ENCODE peak calls at places on chromosomes 13 and 19, in five cellular contexts. K is mesendoderm, O is AG04450, E is uterus, Z is psoas muscle. I is an unnamed sample.

GRCh38 chr19:13872695-13873389 is 4.1 kb upstream of the NANOS3 start:
- DNase-seq in K (peak; percentile 89), E (no peak), O (no peak), Z (no peak), I (peak; percentile 65)

GRCh38 chr13:49495783-49496762 is at the start of gene PHF11:
- DNase-seq in Z (peak; percentile 82), O (no peak), E (peak; percentile 74), K (peak; percentile 84), I (peak; percentile 86)

GRCh38 chr13:45542391-45542790 is 73.1 kb downstream of the ERICH6B start:
- DNase-seq in E (no peak), Z (no peak), K (no peak), O (no peak), I (no peak)

GRCh38 chr13:45178349-45179142 is 22.3 kb downstream of the KCTD4 start:
- DNase-seq in Z (no peak), E (no peak), O (peak; percentile 72), K (no peak), I (peak; percentile 48)

GRCh38 chr13:43730642-43731041 is 56.1 kb downstream of the ENOX1 start:
- DNase-seq in K (no peak), Z (no peak), O (peak; percentile 46), E (no peak), I (peak; percentile 5)

GRCh38 chr13:39803156-39803555 is 147.7 kb downstream of the COG6 start:
- DNase-seq in K (peak; percentile 60), Z (no peak), O (no peak), E (no peak), I (no peak)

GRCh38 chr13:109241160-109241559 is 545.2 kb downstream of the IRS2 start:
- DNase-seq in O (no peak), Z (no peak), K (no peak), E (no peak), I (no peak)

GRCh38 chr13:104875008-104875762 is 1660.3 kb downstream of the EFNB2 start:
- DNase-seq in O (no peak), Z (no peak), E (no peak), K (peak; percentile 31), I (no peak)

GRCh38 chr19:37309834-37310575 is 60.9 kb upstream of the ZNF527 start:
- DNase-seq in E (no peak), O (no peak), K (peak; percentile 45), Z (no peak), I (peak; percentile 25)

GRCh38 chr19:42524943-42525342 is 3.3 kb downstream of the CEACAM1 start:
- DNase-seq in E (no peak), Z (no peak), K (no peak), O (no peak), I (no peak)

GRCh38 chr19:42532881-42533280 is 4.6 kb upstream of the CEACAM1 start:
- DNase-seq in K (no peak), Z (no peak), O (no peak), E (no peak), I (no peak)

GRCh38 chr19:42531313-42531712 is 3.0 kb upstream of the CEACAM1 start:
- DNase-seq in K (no peak), Z (no peak), O (no peak), E (no peak), I (no peak)

GRCh38 chr19:42529248-42529764 is 1.0 kb upstream of the CEACAM1 start:
- DNase-seq in O (no peak), E (peak; percentile 37), K (peak; percentile 82), Z (peak; percentile 38), I (peak; percentile 78)

DNA sequence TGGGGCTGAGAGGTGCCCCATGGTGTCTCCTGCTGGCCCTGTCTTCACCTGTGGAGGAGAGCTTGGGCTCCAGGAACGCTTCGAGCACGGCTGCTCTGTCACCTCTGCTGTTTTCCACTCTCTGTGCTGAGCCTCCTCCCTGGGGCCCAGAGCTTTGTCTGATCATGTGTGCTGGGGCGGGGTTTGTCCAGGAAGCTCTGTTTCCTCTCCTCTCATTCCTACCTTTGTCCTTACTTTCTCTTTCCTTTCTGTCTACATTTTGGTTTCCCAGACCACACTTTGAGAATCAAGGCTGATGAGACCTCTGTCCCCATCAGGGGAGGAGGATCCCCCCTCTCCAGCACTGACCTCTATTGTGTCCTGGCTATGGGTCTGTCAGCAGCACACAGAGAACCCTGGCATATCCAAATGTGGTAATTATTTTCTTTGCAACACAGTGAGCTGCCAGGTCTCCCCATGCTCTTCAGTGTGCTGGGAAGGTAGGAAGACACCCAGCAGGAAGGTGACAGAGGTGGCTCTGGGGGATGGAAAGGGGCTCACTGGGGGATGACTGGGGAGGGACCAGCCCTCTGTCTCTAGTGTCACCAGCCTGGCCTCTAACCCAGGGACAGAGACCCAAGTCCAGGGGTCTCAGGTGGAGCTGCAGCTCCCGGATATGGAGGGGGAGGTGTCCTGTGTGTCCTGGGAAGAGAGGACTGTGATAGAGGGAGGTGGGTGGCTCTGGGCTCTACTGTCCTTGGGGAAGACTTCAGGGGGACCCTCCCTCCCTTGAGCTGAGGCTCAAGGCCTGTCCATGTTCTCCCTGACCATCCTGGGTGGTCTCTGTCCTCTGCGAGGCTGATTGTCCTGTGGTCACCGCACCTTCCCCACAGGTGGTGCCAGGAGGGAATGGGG is at the start of gene CEACAM1:
- DNase-seq in O (no peak), Z (peak; percentile 17), E (peak; percentile 21), K (no peak), I (peak; percentile 79)
- H3K4me3 ChIP-seq in O (no peak within 1 kb of the TSS), Z (peak within 1 kb of the TSS; percentile 48), E (no peak within 1 kb of the TSS), K (no peak within 1 kb of the TSS), I (no peak within 1 kb of the TSS)

GRCh38 chr19:10390652-10391286 is 10.4 kb upstream of the TYK2 start:
- DNase-seq in O (peak; percentile 46), Z (peak; percentile 57), E (peak; percentile 72), K (peak; percentile 79), I (peak; percentile 82)
- H3K4me3 ChIP-seq in O (no peak overlapping the region), Z (no peak overlapping the region), E (no peak overlapping the region), K (no peak overlapping the region), I (no peak overlapping the region)

DNA sequence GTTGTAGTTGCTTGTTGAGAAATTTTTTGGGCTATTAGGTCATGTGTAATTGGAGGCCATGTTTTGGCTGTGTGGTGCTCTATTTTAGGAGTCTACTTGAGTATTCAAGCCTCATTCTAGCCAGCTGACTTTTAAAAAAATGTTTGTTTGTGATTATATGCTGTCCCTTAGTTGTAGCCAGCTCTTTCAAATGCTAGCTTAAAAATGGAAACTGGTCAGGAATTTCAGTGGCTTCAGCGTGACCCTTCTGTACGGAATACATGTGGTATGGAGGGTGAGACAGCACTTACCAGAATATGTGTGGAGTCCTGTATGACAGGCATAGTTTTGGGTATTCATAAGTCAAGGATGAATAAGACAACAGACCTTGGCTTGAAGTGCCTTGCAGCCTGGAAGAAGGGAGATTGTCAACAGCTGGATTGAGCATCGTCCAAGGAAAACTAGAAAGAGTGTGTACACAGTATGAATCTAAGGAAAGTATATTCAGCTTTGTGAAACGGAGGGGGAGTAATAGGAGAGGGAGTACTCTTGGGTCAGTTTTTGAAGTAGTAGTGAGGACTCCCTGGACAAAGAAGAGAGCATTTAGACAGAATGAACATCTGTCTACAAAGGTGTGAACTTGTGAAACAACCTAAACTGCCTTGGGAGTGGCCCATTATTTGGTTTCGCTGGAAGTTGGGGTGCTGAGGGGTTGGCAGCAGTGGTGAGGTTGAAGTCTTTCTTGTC is 20.0 kb upstream of the WTIP start:
- DNase-seq in Z (no peak), O (no peak), K (no peak), E (no peak), I (no peak)
- H3K4me3 ChIP-seq in Z (peak overlapping the region; percentile 19), O (no peak overlapping the region), K (no peak overlapping the region), E (no peak overlapping the region), I (no peak overlapping the region)

GRCh38 chr19:4968462-4969291 is at the start of gene KDM4B:
- DNase-seq in Z (peak; percentile 100), E (peak; percentile 99), O (peak; percentile 99), K (peak; percentile 100), I (peak; percentile 100)

GRCh38 chr19:4967738-4968461 is 1.0 kb upstream of the KDM4B start:
- DNase-seq in O (no peak), Z (no peak), K (no peak), E (no peak), I (no peak)

GRCh38 chr19:4970558-4971423 is 1.9 kb downstream of the KDM4B start:
- DNase-seq in Z (no peak), E (no peak), O (no peak), K (peak; percentile 33), I (no peak)

GRCh38 chr19:4969772-4970531 is 1.0 kb downstream of the KDM4B start:
- DNase-seq in O (no peak), E (no peak), K (no peak), Z (no peak), I (no peak)

DNA sequence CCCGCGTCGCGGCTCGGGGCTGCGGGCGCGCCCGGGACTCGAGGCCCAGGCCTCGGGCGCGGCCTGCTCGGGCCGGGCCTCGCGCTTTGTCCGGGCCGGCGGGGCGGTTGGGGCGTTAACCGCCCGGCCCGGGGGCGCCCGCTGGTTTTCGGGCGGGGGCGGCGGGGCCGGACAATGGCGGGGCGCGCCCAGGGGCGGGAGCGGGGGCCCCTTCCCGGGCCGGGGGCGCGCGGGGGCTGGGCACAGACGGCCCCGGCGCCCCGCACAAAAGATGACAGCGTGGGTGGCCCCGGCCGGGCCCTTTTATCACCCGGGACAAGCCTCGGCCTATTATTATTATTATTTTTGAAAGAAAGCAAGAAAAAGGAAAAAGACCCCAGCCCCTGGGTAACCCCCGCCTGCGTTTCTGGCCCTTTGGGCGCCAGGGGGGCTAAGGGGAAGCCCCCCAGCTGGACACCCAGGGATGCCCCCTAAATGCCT is 419 bp downstream of the KDM4B start:
- DNase-seq in Z (no peak), E (no peak), O (no peak), K (no peak), I (no peak)
- H3K4me3 ChIP-seq in Z (peak overlapping the region; percentile 73), E (peak overlapping the region; percentile 72), O (peak overlapping the region; percentile 84), K (peak overlapping the region; percentile 46), I (peak overlapping the region; percentile 84)

GRCh38 chr19:44260695-44261446 is 1.2 kb downstream of the ZNF233 start:
- DNase-seq in Z (no peak), E (no peak), O (no peak), K (no peak), I (no peak)
- H3K4me3 ChIP-seq in Z (peak overlapping the region; percentile 58), E (no peak overlapping the region), O (no peak overlapping the region), K (no peak overlapping the region), I (peak overlapping the region; percentile 59)

DNA sequence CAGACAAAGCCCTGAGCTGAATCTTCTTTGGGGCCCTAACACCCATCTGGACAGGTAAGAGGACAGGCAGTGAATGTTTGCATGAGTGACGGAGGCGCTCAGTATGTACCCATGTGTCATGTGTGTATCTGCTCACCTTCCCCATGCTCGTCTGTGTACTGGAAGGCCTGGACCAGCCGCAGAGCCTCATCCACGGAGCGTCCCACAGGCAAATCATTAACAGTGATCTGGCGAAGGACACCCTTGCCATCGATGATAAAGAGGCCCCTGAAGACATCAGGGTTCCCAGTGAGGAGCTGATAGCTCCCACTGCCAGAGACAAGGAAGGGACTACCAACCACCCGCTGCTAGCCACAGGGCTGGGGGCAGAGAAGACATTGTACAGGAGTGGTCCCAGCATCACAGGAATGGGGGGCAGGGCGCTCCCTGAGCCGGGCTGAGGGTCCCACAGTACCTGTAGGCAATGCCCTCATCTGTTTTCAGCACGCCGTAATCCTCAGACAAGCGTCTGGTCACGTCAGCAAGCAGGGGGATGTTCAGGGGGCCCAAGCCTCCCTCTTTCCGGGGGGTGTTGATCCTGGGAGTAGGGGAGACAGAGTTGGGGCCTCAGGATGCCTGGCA is 1.8 kb downstream of the PRDX2 start:
- DNase-seq in K (no peak), O (no peak), E (no peak), Z (no peak), I (no peak)
- H3K4me3 ChIP-seq in K (no peak overlapping the region), O (no peak overlapping the region), E (no peak overlapping the region), Z (no peak overlapping the region), I (no peak overlapping the region)